ENCODE peak calls at places on chromosome X, in seven cellular contexts. One of them, this sample, is unnamed.
A peak's percentile ranks its signal among the peaks of the same experiment; 100 is the strongest.

GRCh38 chrX:154748712-154749339 is 2.1 kb downstream of the GAB3 start:
- DNase-seq in kidney epithelial cell: no peak
- DNase-seq in tibial artery: no peak
- DNase-seq in endodermal cell: peak; percentile 59
- DNase-seq in transverse colon: no peak
- DNase-seq in suprapubic skin: no peak
- DNase-seq in IMR-90: peak; percentile 50
- DNase-seq in this sample: no peak

GRCh38 chrX:3216581-3216980 is 129.9 kb downstream of the MXRA5 start:
- DNase-seq in IMR-90: peak; percentile 20
- DNase-seq in transverse colon: no peak
- DNase-seq in endodermal cell: no peak
- DNase-seq in suprapubic skin: no peak
- DNase-seq in kidney epithelial cell: no peak
- DNase-seq in tibial artery: no peak
- DNase-seq in this sample: no peak

GRCh38 chrX:154025230-154025629 is 5.5 kb upstream of the IRAK1 start:
- DNase-seq in endodermal cell: no peak
- DNase-seq in tibial artery: no peak
- DNase-seq in kidney epithelial cell: no peak
- DNase-seq in transverse colon: no peak
- DNase-seq in suprapubic skin: no peak
- DNase-seq in IMR-90: no peak
- DNase-seq in this sample: no peak

GRCh38 chrX:153948002-153948466 is 3.6 kb upstream of the RENBP start:
- DNase-seq in IMR-90: no peak
- DNase-seq in tibial artery: no peak
- DNase-seq in suprapubic skin: no peak
- DNase-seq in transverse colon: no peak
- DNase-seq in endodermal cell: no peak
- DNase-seq in kidney epithelial cell: no peak
- DNase-seq in this sample: no peak

GRCh38 chrX:32155044-32155638 is 1056.2 kb downstream of the DMD start:
- DNase-seq in kidney epithelial cell: no peak
- DNase-seq in IMR-90: no peak
- DNase-seq in endodermal cell: peak; percentile 48
- DNase-seq in suprapubic skin: no peak
- DNase-seq in transverse colon: no peak
- DNase-seq in tibial artery: no peak
- DNase-seq in this sample: no peak

GRCh38 chrX:154411981-154412340 is 622 bp downstream of the TAFAZZIN start:
- DNase-seq in endodermal cell: peak; percentile 87
- DNase-seq in IMR-90: peak; percentile 26
- DNase-seq in tibial artery: peak; percentile 76
- DNase-seq in transverse colon: peak; percentile 76
- DNase-seq in suprapubic skin: no peak
- DNase-seq in kidney epithelial cell: no peak
- DNase-seq in this sample: peak; percentile 60

GRCh38 chrX:132488819-132489255 is at the start of gene MBNL3:
- DNase-seq in tibial artery: peak; percentile 44
- DNase-seq in transverse colon: peak; percentile 68
- DNase-seq in IMR-90: peak; percentile 5
- DNase-seq in endodermal cell: peak; percentile 83
- DNase-seq in suprapubic skin: peak; percentile 78
- DNase-seq in kidney epithelial cell: no peak
- DNase-seq in this sample: peak; percentile 81

GRCh38 chrX:15816886-15817285 is 26.6 kb downstream of the ZRSR2 start:
- DNase-seq in IMR-90: no peak
- DNase-seq in endodermal cell: peak; percentile 50
- DNase-seq in kidney epithelial cell: no peak
- DNase-seq in suprapubic skin: no peak
- DNase-seq in tibial artery: no peak
- DNase-seq in transverse colon: no peak
- DNase-seq in this sample: no peak

GRCh38 chrX:64218023-64218422 is 12.4 kb downstream of the ASB12 start:
- DNase-seq in transverse colon: no peak
- DNase-seq in tibial artery: no peak
- DNase-seq in kidney epithelial cell: no peak
- DNase-seq in endodermal cell: no peak
- DNase-seq in IMR-90: no peak
- DNase-seq in suprapubic skin: no peak
- DNase-seq in this sample: no peak

GRCh38 chrX:68838571-68838910 is 9.7 kb downstream of the EFNB1 start:
- DNase-seq in kidney epithelial cell: no peak
- DNase-seq in tibial artery: no peak
- DNase-seq in suprapubic skin: no peak
- DNase-seq in endodermal cell: no peak
- DNase-seq in transverse colon: no peak
- DNase-seq in IMR-90: no peak
- DNase-seq in this sample: no peak

GRCh38 chrX:24475480-24475879 is 10.4 kb downstream of the PDK3 start:
- DNase-seq in transverse colon: no peak
- DNase-seq in tibial artery: no peak
- DNase-seq in suprapubic skin: no peak
- DNase-seq in kidney epithelial cell: no peak
- DNase-seq in IMR-90: no peak
- DNase-seq in endodermal cell: no peak
- DNase-seq in this sample: no peak

GRCh38 chrX:110060317-110060716 is 57.4 kb downstream of the TMEM164 start:
- DNase-seq in transverse colon: no peak
- DNase-seq in tibial artery: no peak
- DNase-seq in suprapubic skin: no peak
- DNase-seq in IMR-90: no peak
- DNase-seq in kidney epithelial cell: no peak
- DNase-seq in endodermal cell: no peak
- DNase-seq in this sample: no peak

GRCh38 chrX:118066867-118067515 is 49.6 kb downstream of the KLHL13 start:
- DNase-seq in endodermal cell: no peak
- DNase-seq in IMR-90: no peak
- DNase-seq in transverse colon: no peak
- DNase-seq in tibial artery: no peak
- DNase-seq in kidney epithelial cell: no peak
- DNase-seq in suprapubic skin: no peak
- DNase-seq in this sample: no peak

GRCh38 chrX:19554786-19555185 is 39.5 kb upstream of the MAP3K15 start:
- DNase-seq in kidney epithelial cell: no peak
- DNase-seq in tibial artery: no peak
- DNase-seq in endodermal cell: no peak
- DNase-seq in transverse colon: no peak
- DNase-seq in suprapubic skin: no peak
- DNase-seq in IMR-90: peak; percentile 83
- DNase-seq in this sample: peak; percentile 30

GRCh38 chrX:131802836-131803626 is 220.1 kb upstream of the STK26 start:
- DNase-seq in tibial artery: no peak
- DNase-seq in endodermal cell: peak; percentile 74
- DNase-seq in IMR-90: peak; percentile 52
- DNase-seq in suprapubic skin: no peak
- DNase-seq in kidney epithelial cell: no peak
- DNase-seq in transverse colon: peak; percentile 84
- DNase-seq in this sample: peak; percentile 72

GRCh38 chrX:18709833-18710232 is 2.4 kb downstream of the PPEF1 start:
- DNase-seq in kidney epithelial cell: no peak
- DNase-seq in tibial artery: no peak
- DNase-seq in suprapubic skin: no peak
- DNase-seq in IMR-90: no peak
- DNase-seq in transverse colon: no peak
- DNase-seq in endodermal cell: no peak
- DNase-seq in this sample: no peak

GRCh38 chrX:9878141-9878875 is 88.8 kb upstream of the CLDN34 start:
- DNase-seq in endodermal cell: no peak
- DNase-seq in suprapubic skin: no peak
- DNase-seq in kidney epithelial cell: no peak
- DNase-seq in IMR-90: peak; percentile 65
- DNase-seq in tibial artery: no peak
- DNase-seq in transverse colon: no peak
- DNase-seq in this sample: no peak

GRCh38 chrX:54482839-54483593 is 13.0 kb downstream of the FGD1 start:
- DNase-seq in endodermal cell: peak; percentile 79
- DNase-seq in tibial artery: no peak
- DNase-seq in suprapubic skin: no peak
- DNase-seq in IMR-90: no peak
- DNase-seq in kidney epithelial cell: no peak
- DNase-seq in transverse colon: peak; percentile 25
- DNase-seq in this sample: no peak

GRCh38 chrX:54484666-54485065 is 11.4 kb downstream of the FGD1 start:
- DNase-seq in kidney epithelial cell: no peak
- DNase-seq in IMR-90: no peak
- DNase-seq in endodermal cell: peak; percentile 62
- DNase-seq in suprapubic skin: no peak
- DNase-seq in transverse colon: no peak
- DNase-seq in tibial artery: no peak
- DNase-seq in this sample: no peak

GRCh38 chrX:54483946-54484345 is 12.1 kb downstream of the FGD1 start:
- DNase-seq in IMR-90: no peak
- DNase-seq in kidney epithelial cell: no peak
- DNase-seq in transverse colon: no peak
- DNase-seq in tibial artery: no peak
- DNase-seq in endodermal cell: no peak
- DNase-seq in suprapubic skin: no peak
- DNase-seq in this sample: no peak

GRCh38 chrX:54479471-54480122 is 16.4 kb downstream of the FGD1 start:
- DNase-seq in IMR-90: no peak
- DNase-seq in transverse colon: no peak
- DNase-seq in tibial artery: no peak
- DNase-seq in suprapubic skin: no peak
- DNase-seq in kidney epithelial cell: no peak
- DNase-seq in endodermal cell: peak; percentile 83
- DNase-seq in this sample: no peak

DNA sequence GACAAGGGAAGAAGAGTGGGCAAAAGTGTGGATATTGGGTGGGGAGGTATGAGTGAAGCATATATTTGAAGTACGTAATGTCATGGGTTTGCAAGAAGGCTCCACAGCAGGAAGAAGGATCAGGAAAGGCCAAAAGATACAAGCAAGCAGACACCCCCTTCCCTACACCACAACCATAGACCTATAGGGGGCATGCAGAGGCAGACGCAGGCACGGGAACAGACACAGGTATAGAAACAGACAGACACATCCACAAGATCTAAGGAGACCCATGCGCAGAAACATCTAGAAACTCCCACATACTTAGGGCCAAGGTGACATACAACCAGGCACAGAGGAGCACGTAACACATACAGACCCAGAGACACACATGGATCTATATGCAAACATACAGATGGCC is 14.3 kb downstream of the FGD1 start:
- DNase-seq in suprapubic skin: no peak
- DNase-seq in kidney epithelial cell: no peak
- DNase-seq in endodermal cell: peak; percentile 72
- DNase-seq in IMR-90: no peak
- DNase-seq in transverse colon: no peak
- DNase-seq in tibial artery: no peak
- DNase-seq in this sample: no peak
- H3K27me3 ChIP-seq in suprapubic skin: no peaks in the 10 kb centered on the region
- H3K27me3 ChIP-seq in kidney epithelial cell: no peaks in the 10 kb centered on the region
- H3K27me3 ChIP-seq in endodermal cell: no peaks in the 10 kb centered on the region
- H3K27me3 ChIP-seq in IMR-90: no peaks in the 10 kb centered on the region
- H3K27me3 ChIP-seq in transverse colon: no peaks in the 10 kb centered on the region
- H3K27me3 ChIP-seq in tibial artery: no peaks in the 10 kb centered on the region
- H3K27me3 ChIP-seq in this sample: no peaks in the 10 kb centered on the region

GRCh38 chrX:46407036-46407752 is 138.0 kb downstream of the ZNF674 start:
- DNase-seq in endodermal cell: no peak
- DNase-seq in kidney epithelial cell: no peak
- DNase-seq in tibial artery: no peak
- DNase-seq in transverse colon: no peak
- DNase-seq in IMR-90: no peak
- DNase-seq in suprapubic skin: no peak
- DNase-seq in this sample: no peak

GRCh38 chrX:46408553-46409407 is 136.4 kb downstream of the ZNF674 start:
- DNase-seq in tibial artery: peak; percentile 43
- DNase-seq in kidney epithelial cell: peak; percentile 31
- DNase-seq in endodermal cell: peak; percentile 84
- DNase-seq in IMR-90: peak; percentile 76
- DNase-seq in transverse colon: peak; percentile 78
- DNase-seq in suprapubic skin: peak; percentile 79
- DNase-seq in this sample: peak; percentile 1

GRCh38 chrX:46404774-46405173 is 140.4 kb downstream of the ZNF674 start:
- DNase-seq in IMR-90: no peak
- DNase-seq in suprapubic skin: no peak
- DNase-seq in transverse colon: no peak
- DNase-seq in tibial artery: no peak
- DNase-seq in endodermal cell: no peak
- DNase-seq in kidney epithelial cell: peak; percentile 14
- DNase-seq in this sample: no peak

GRCh38 chrX:46407753-46408130 is 137.5 kb downstream of the ZNF674 start:
- DNase-seq in suprapubic skin: no peak
- DNase-seq in transverse colon: no peak
- DNase-seq in tibial artery: no peak
- DNase-seq in IMR-90: peak; percentile 31
- DNase-seq in kidney epithelial cell: no peak
- DNase-seq in endodermal cell: no peak
- DNase-seq in this sample: no peak
- H3K4me3 ChIP-seq in suprapubic skin: no peak overlapping the region
- H3K4me3 ChIP-seq in transverse colon: no peak overlapping the region
- H3K4me3 ChIP-seq in tibial artery: no peak overlapping the region
- H3K4me3 ChIP-seq in IMR-90: no peak overlapping the region
- H3K4me3 ChIP-seq in kidney epithelial cell: no peak overlapping the region
- H3K4me3 ChIP-seq in endodermal cell: no peak overlapping the region
- H3K4me3 ChIP-seq in this sample: no peak overlapping the region

GRCh38 chrX:72540318-72540717 is 32.3 kb downstream of the HDAC8 start:
- DNase-seq in transverse colon: no peak
- DNase-seq in tibial artery: no peak
- DNase-seq in endodermal cell: no peak
- DNase-seq in kidney epithelial cell: no peak
- DNase-seq in suprapubic skin: no peak
- DNase-seq in IMR-90: peak; percentile 58
- DNase-seq in this sample: no peak
- TF ChIP-seq CTCF in transverse colon: no peak
- TF ChIP-seq CTCF in tibial artery: peak; percentile 24
- TF ChIP-seq CTCF in endodermal cell: peak; percentile 63
- TF ChIP-seq CTCF in kidney epithelial cell: peak; percentile 25
- TF ChIP-seq CTCF in suprapubic skin: no peak
- TF ChIP-seq CTCF in IMR-90: peak; percentile 46
- TF ChIP-seq CTCF in this sample: no peak

GRCh38 chrX:139834879-139835278 is 98.0 kb downstream of the ATP11C start:
- DNase-seq in suprapubic skin: no peak
- DNase-seq in IMR-90: no peak
- DNase-seq in tibial artery: no peak
- DNase-seq in kidney epithelial cell: no peak
- DNase-seq in endodermal cell: no peak
- DNase-seq in transverse colon: no peak
- DNase-seq in this sample: no peak
- H3K27me3 ChIP-seq in suprapubic skin: no peaks in the 10 kb centered on the region
- H3K27me3 ChIP-seq in IMR-90: no peaks in the 10 kb centered on the region
- H3K27me3 ChIP-seq in tibial artery: no peaks in the 10 kb centered on the region
- H3K27me3 ChIP-seq in kidney epithelial cell: no peaks in the 10 kb centered on the region
- H3K27me3 ChIP-seq in endodermal cell: peaks cover 4% of the 10 kb centered on the region
- H3K27me3 ChIP-seq in transverse colon: no peaks in the 10 kb centered on the region
- H3K27me3 ChIP-seq in this sample: no peaks in the 10 kb centered on the region

This sample was measured in GM06990.